ENCODE peak calls at places on chromosome 11, in six cellular contexts. A, L, J, E, T and H are unnamed samples.

GRCh38 chr11:125626381-125626950 is 1.5 kb downstream of the CHEK1 start:
- DNase-seq in A (no peak), L (peak; percentile 79), J (no peak), E (no peak), T (peak; percentile 36), H (no peak)

GRCh38 chr11:892106-892505 is 18.5 kb downstream of the CHID1 start:
- DNase-seq in A (peak; percentile 79), L (no peak), J (no peak), E (no peak), T (no peak), H (no peak)

GRCh38 chr11:43574949-43575915 is 105.3 kb upstream of the HSD17B12 start:
- DNase-seq in A (peak; percentile 83), L (no peak), J (peak; percentile 69), E (no peak), T (no peak), H (peak; percentile 23)

GRCh38 chr11:67006029-67006884 is 16.7 kb upstream of the SYT12 start:
- DNase-seq in A (peak; percentile 61), L (peak; percentile 52), J (peak; percentile 80), E (peak; percentile 92), T (no peak), H (peak; percentile 92)

GRCh38 chr11:95415837-95416288 is 184.9 kb upstream of the SESN3 start:
- DNase-seq in A (no peak), L (no peak), J (no peak), E (peak; percentile 30), T (no peak), H (no peak)

GRCh38 chr11:2930705-2931415 is 1.6 kb upstream of the PHLDA2 start:
- DNase-seq in A (peak; percentile 84), L (peak; percentile 68), J (peak; percentile 97), E (peak; percentile 74), T (peak; percentile 16), H (peak; percentile 90)

GRCh38 chr11:116472661-116473060 is 300.1 kb downstream of the BUD13 start:
- DNase-seq in A (no peak), L (no peak), J (no peak), E (no peak), T (no peak), H (no peak)

GRCh38 chr11:67275606-67276409 is 9.5 kb downstream of the GRK2 start:
- DNase-seq in A (no peak), L (no peak), J (no peak), E (no peak), T (no peak), H (no peak)

GRCh38 chr11:108854366-108854765 is 189.5 kb downstream of the DDX10 start:
- DNase-seq in A (no peak), L (no peak), J (no peak), E (no peak), T (peak; percentile 51), H (no peak)

GRCh38 chr11:123302751-123303195 is 107.7 kb upstream of the CLMP start:
- DNase-seq in A (no peak), L (no peak), J (no peak), E (no peak), T (peak; percentile 79), H (no peak)

GRCh38 chr11:8059030-8059429 is 22.0 kb upstream of the TUB start:
- DNase-seq in A (no peak), L (no peak), J (peak; percentile 36), E (no peak), T (no peak), H (no peak)

GRCh38 chr11:62726156-62727006 is 876 bp downstream of the HNRNPUL2 start:
- DNase-seq in A (no peak), L (no peak), J (no peak), E (peak; percentile 35), T (no peak), H (no peak)

GRCh38 chr11:31133064-31133463 is 236.5 kb downstream of the DCDC1 start:
- DNase-seq in A (no peak), L (no peak), J (no peak), E (no peak), T (no peak), H (no peak)

GRCh38 chr11:112118176-112118575 is 31.5 kb downstream of the SDHD start:
- DNase-seq in A (no peak), L (no peak), J (no peak), E (no peak), T (no peak), H (no peak)

GRCh38 chr11:111414267-111414931 is 35.3 kb upstream of the POU2AF1 start:
- DNase-seq in A (no peak), L (no peak), J (no peak), E (no peak), T (peak; percentile 95), H (no peak)

GRCh38 chr11:65503606-65503922 is 4.7 kb downstream of the MALAT1 start:
- DNase-seq in A (no peak), L (no peak), J (no peak), E (no peak), T (no peak), H (no peak)

GRCh38 chr11:71483689-71484088 is 30.7 kb downstream of the NADSYN1 start:
- DNase-seq in A (no peak), L (no peak), J (no peak), E (no peak), T (no peak), H (no peak)

GRCh38 chr11:119985551-119985950 is 152.4 kb downstream of the TRIM29 start:
- DNase-seq in A (no peak), L (no peak), J (no peak), E (no peak), T (no peak), H (no peak)

GRCh38 chr11:65611028-65611757 is 2.8 kb downstream of the MAP3K11 start:
- DNase-seq in A (no peak), L (no peak), J (no peak), E (no peak), T (no peak), H (no peak)

GRCh38 chr11:111269146-111269868 is 23.8 kb downstream of the POU2AF2 start:
- DNase-seq in A (no peak), L (peak; percentile 81), J (no peak), E (no peak), T (no peak), H (no peak)

GRCh38 chr11:35362571-35362980 is 56.8 kb downstream of the SLC1A2 start:
- DNase-seq in A (no peak), L (no peak), J (no peak), E (no peak), T (no peak), H (no peak)

GRCh38 chr11:87307101-87307500 is 269.4 kb downstream of the TMEM135 start:
- DNase-seq in A (no peak), L (no peak), J (no peak), E (no peak), T (no peak), H (no peak)

GRCh38 chr11:736431-736830 is 10.8 kb upstream of the TALDO1 start:
- DNase-seq in A (no peak), L (no peak), J (no peak), E (no peak), T (no peak), H (no peak)

GRCh38 chr11:112564228-112564955 is 303.7 kb upstream of the PLET1 start:
- DNase-seq in A (no peak), L (peak; percentile 11), J (no peak), E (no peak), T (no peak), H (no peak)

GRCh38 chr11:119193626-119194025 is 8.4 kb downstream of the NHERF4 start:
- DNase-seq in A (no peak), L (no peak), J (no peak), E (no peak), T (no peak), H (no peak)

GRCh38 chr11:19466314-19466713 is 225.6 kb upstream of the E2F8 start:
- DNase-seq in A (no peak), L (no peak), J (no peak), E (no peak), T (no peak), H (no peak)
- TF ChIP-seq CHD2 in A (no peak), L (no peak), J (no peak), E (no peak), T (no peak), H (no peak)

DNA sequence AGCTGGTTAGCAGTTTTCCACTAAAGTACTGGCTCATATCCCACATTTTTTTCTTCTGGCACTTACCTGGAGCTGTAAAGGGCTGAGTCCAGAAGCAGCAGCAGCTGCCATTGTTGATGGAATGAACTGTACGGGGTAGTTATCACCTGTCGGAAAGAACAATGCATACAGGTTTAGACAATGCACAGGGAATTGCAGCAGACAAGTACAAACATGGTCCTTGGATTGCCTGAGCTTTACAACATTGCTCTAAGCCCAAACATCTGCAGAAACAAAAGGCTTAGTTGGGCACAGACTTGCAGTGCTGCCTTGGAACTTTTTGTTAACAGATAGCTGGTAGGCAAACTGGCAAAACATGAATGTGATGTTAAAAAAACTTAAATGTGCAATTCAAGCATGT is 258.8 kb downstream of the SOX6 start:
- DNase-seq in A (no peak), L (no peak), J (no peak), E (no peak), T (no peak), H (no peak)
- TF ChIP-seq CHD2 in A (no peak), L (no peak), J (no peak), E (no peak), T (no peak), H (no peak)

GRCh38 chr11:76069061-76069460 is 137.2 kb downstream of the WNT11 start:
- DNase-seq in A (no peak), L (no peak), J (no peak), E (no peak), T (no peak), H (no peak)

GRCh38 chr11:76071090-76071489 is 135.2 kb downstream of the WNT11 start:
- DNase-seq in A (no peak), L (no peak), J (no peak), E (no peak), T (no peak), H (no peak)

GRCh38 chr11:76062733-76063132 is 143.6 kb downstream of the WNT11 start:
- DNase-seq in A (no peak), L (no peak), J (no peak), E (no peak), T (peak; percentile 37), H (no peak)

DNA sequence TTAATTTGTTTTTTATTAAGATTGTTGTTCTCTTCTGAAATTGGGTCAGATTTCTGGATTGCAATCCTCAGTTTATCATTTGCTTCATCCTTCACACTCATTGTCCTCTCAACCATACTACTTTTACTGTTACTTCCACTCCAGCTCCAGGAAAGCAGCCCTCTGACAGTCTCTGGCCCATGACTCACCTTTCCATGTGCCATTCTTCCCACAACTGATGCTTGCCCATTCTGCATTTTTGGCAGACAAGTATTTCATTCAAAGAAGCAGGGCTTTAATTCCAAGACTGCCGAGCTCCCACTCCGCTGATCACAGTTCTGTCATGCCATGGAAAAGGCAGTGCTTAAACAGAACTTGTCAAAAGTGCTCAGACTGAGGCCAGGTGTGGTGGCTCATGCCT is 139.2 kb downstream of the WNT11 start:
- DNase-seq in A (no peak), L (no peak), J (no peak), E (no peak), T (no peak), H (no peak)
- TF ChIP-seq CHD2 in A (no peak), L (no peak), J (no peak), E (no peak), T (no peak), H (no peak)

DNA sequence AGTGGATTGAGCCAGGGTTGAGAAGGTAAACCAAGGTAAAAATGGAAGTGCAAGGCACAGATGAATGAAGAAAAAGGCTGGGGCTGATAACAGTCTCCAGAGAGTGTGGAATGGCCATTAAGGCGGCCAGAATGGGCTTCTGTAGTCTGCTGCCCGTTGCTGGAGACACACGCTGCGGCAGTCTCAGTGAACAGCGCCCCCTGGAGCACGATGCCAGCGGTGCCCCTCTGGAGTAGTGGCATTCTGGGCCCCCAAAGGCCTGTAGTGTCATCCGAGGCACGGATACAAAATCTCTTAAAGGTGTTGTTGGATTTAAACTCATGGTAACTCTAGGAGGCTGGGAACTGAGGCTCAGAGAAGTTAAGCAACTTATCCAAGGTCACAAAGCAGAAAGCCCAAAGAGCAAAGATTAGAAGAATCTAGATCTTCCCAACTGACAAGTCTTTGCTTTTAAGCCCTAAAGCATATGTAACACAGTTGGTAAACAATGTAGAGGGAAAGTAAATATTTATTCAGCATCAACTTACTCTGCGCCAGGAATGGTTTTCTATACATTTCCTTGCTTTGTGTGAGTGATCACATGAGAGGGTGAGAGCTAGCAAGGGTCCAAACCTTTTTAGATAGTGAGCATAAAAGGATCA is 18.2 kb downstream of the KCNJ1 start:
- DNase-seq in A (peak; percentile 70), L (peak; percentile 14), J (peak; percentile 97), E (peak; percentile 63), T (no peak), H (peak; percentile 29)
- TF ChIP-seq CHD2 in A (no peak), L (no peak), J (no peak), E (no peak), T (no peak), H (no peak)